ENCODE peak calls at places on chromosomes 6 and 20, in four cellular contexts. One of them, this sample, is unnamed.

GRCh38 chr6:5749666-5750215 is 257.0 kb downstream of the NRN1 start:
- DNase-seq in HepG2: no peak
- DNase-seq in GM12878: no peak
- DNase-seq in SK-N-SH: no peak
- DNase-seq in this sample: no peak

GRCh38 chr20:46004813-46005505 is 3.7 kb upstream of the MMP9 start:
- DNase-seq in HepG2: no peak
- DNase-seq in GM12878: no peak
- DNase-seq in SK-N-SH: no peak
- DNase-seq in this sample: no peak

GRCh38 chr6:26249959-26250805 is 114.8 kb upstream of the BTN3A2 start:
- DNase-seq in HepG2: peak; percentile 58
- DNase-seq in GM12878: peak; percentile 97
- DNase-seq in SK-N-SH: peak; percentile 58
- DNase-seq in this sample: peak; percentile 56

GRCh38 chr20:12113468-12114371 is 196.0 kb downstream of the BTBD3 start:
- DNase-seq in HepG2: no peak
- DNase-seq in GM12878: no peak
- DNase-seq in SK-N-SH: no peak
- DNase-seq in this sample: no peak

GRCh38 chr20:37992802-37993538 is 40.3 kb downstream of the TTI1 start:
- DNase-seq in HepG2: peak; percentile 55
- DNase-seq in GM12878: no peak
- DNase-seq in SK-N-SH: peak; percentile 71
- DNase-seq in this sample: peak; percentile 78

GRCh38 chr20:19867074-19867473 is 109.0 kb downstream of the RIN2 start:
- DNase-seq in HepG2: no peak
- DNase-seq in GM12878: no peak
- DNase-seq in SK-N-SH: no peak
- DNase-seq in this sample: no peak

GRCh38 chr20:22098451-22098850 is 393.0 kb downstream of the PAX1 start:
- DNase-seq in HepG2: no peak
- DNase-seq in GM12878: no peak
- DNase-seq in SK-N-SH: no peak
- DNase-seq in this sample: no peak

GRCh38 chr6:7468382-7469081 is 72.9 kb upstream of the DSP start:
- DNase-seq in HepG2: no peak
- DNase-seq in GM12878: no peak
- DNase-seq in SK-N-SH: peak; percentile 75
- DNase-seq in this sample: peak; percentile 66

GRCh38 chr6:11711644-11711993 is 67.0 kb downstream of the ADTRP start:
- DNase-seq in HepG2: no peak
- DNase-seq in GM12878: peak; percentile 67
- DNase-seq in SK-N-SH: no peak
- DNase-seq in this sample: no peak

GRCh38 chr6:45724027-45724426 is 291.6 kb downstream of the CLIC5 start:
- DNase-seq in HepG2: no peak
- DNase-seq in GM12878: no peak
- DNase-seq in SK-N-SH: no peak
- DNase-seq in this sample: no peak

GRCh38 chr20:10076126-10077080 is 41.6 kb downstream of the ANKEF1 start:
- DNase-seq in HepG2: no peak
- DNase-seq in GM12878: no peak
- DNase-seq in SK-N-SH: no peak
- DNase-seq in this sample: no peak

GRCh38 chr20:1287787-1288569 is 21.9 kb downstream of the SNPH start:
- DNase-seq in HepG2: no peak
- DNase-seq in GM12878: no peak
- DNase-seq in SK-N-SH: no peak
- DNase-seq in this sample: no peak

GRCh38 chr6:138970856-138971425 is 17.1 kb downstream of the REPS1 start:
- DNase-seq in HepG2: no peak
- DNase-seq in GM12878: no peak
- DNase-seq in SK-N-SH: no peak
- DNase-seq in this sample: no peak

GRCh38 chr6:3724451-3725144 is 26.9 kb downstream of the PXDC1 start:
- DNase-seq in HepG2: no peak
- DNase-seq in GM12878: no peak
- DNase-seq in SK-N-SH: no peak
- DNase-seq in this sample: peak; percentile 41

GRCh38 chr6:89723046-89723445 is 84.5 kb upstream of the LYRM2 start:
- DNase-seq in HepG2: no peak
- DNase-seq in GM12878: no peak
- DNase-seq in SK-N-SH: no peak
- DNase-seq in this sample: no peak

GRCh38 chr20:17505664-17506517 is 25.3 kb downstream of the BFSP1 start:
- DNase-seq in HepG2: peak; percentile 21
- DNase-seq in GM12878: no peak
- DNase-seq in SK-N-SH: no peak
- DNase-seq in this sample: peak; percentile 46

GRCh38 chr6:80543598-80544181 is 437.2 kb downstream of the BCKDHB start:
- DNase-seq in HepG2: no peak
- DNase-seq in GM12878: no peak
- DNase-seq in SK-N-SH: no peak
- DNase-seq in this sample: no peak

GRCh38 chr6:25113436-25113835 is 165.7 kb upstream of the CARMIL1 start:
- DNase-seq in HepG2: no peak
- DNase-seq in GM12878: no peak
- DNase-seq in SK-N-SH: no peak
- DNase-seq in this sample: no peak

GRCh38 chr6:150055131-150055530 is 13.8 kb downstream of the ULBP3 start:
- DNase-seq in HepG2: no peak
- DNase-seq in GM12878: no peak
- DNase-seq in SK-N-SH: no peak
- DNase-seq in this sample: no peak

GRCh38 chr6:129500958-129501381 is 209.0 kb downstream of the ARHGAP18 start:
- DNase-seq in HepG2: peak; percentile 44
- DNase-seq in GM12878: no peak
- DNase-seq in SK-N-SH: peak; percentile 1
- DNase-seq in this sample: peak; percentile 54

GRCh38 chr20:2330090-2330695 is 34.4 kb downstream of the TGM3 start:
- DNase-seq in HepG2: no peak
- DNase-seq in GM12878: no peak
- DNase-seq in SK-N-SH: no peak
- DNase-seq in this sample: no peak

GRCh38 chr6:11230158-11231107 is 2.0 kb downstream of the NEDD9 start:
- DNase-seq in HepG2: no peak
- DNase-seq in GM12878: no peak
- DNase-seq in SK-N-SH: no peak
- DNase-seq in this sample: no peak

GRCh38 chr6:79586548-79586947 is 44.6 kb upstream of the SH3BGRL2 start:
- DNase-seq in HepG2: peak; percentile 57
- DNase-seq in GM12878: no peak
- DNase-seq in SK-N-SH: peak; percentile 52
- DNase-seq in this sample: peak; percentile 34

GRCh38 chr6:141829566-141829965 is 303.2 kb upstream of the GJE1 start:
- DNase-seq in HepG2: peak; percentile 10
- DNase-seq in GM12878: no peak
- DNase-seq in SK-N-SH: no peak
- DNase-seq in this sample: no peak

GRCh38 chr20:13021205-13021970 is 12.6 kb downstream of the SPTLC3 start:
- DNase-seq in HepG2: peak; percentile 82
- DNase-seq in GM12878: no peak
- DNase-seq in SK-N-SH: no peak
- DNase-seq in this sample: no peak

GRCh38 chr20:45254867-45255266 is 503 bp upstream of the SLPI start:
- DNase-seq in HepG2: peak; percentile 37
- DNase-seq in GM12878: no peak
- DNase-seq in SK-N-SH: no peak
- DNase-seq in this sample: no peak

GRCh38 chr6:145278163-145278807 is 457.0 kb downstream of the EPM2A start:
- DNase-seq in HepG2: peak; percentile 82
- DNase-seq in GM12878: no peak
- DNase-seq in SK-N-SH: no peak
- DNase-seq in this sample: no peak

GRCh38 chr6:169283924-169284323 is 30.3 kb upstream of the THBS2 start:
- DNase-seq in HepG2: no peak
- DNase-seq in GM12878: no peak
- DNase-seq in SK-N-SH: no peak
- DNase-seq in this sample: no peak

GRCh38 chr6:169282043-169282442 is 28.4 kb upstream of the THBS2 start:
- DNase-seq in HepG2: no peak
- DNase-seq in GM12878: no peak
- DNase-seq in SK-N-SH: no peak
- DNase-seq in this sample: no peak

GRCh38 chr6:169286961-169287360 is 33.3 kb upstream of the THBS2 start:
- DNase-seq in HepG2: no peak
- DNase-seq in GM12878: no peak
- DNase-seq in SK-N-SH: no peak
- DNase-seq in this sample: no peak

GRCh38 chr6:169287675-169288074 is 34.0 kb upstream of the THBS2 start:
- DNase-seq in HepG2: no peak
- DNase-seq in GM12878: no peak
- DNase-seq in SK-N-SH: no peak
- DNase-seq in this sample: no peak

DNA sequence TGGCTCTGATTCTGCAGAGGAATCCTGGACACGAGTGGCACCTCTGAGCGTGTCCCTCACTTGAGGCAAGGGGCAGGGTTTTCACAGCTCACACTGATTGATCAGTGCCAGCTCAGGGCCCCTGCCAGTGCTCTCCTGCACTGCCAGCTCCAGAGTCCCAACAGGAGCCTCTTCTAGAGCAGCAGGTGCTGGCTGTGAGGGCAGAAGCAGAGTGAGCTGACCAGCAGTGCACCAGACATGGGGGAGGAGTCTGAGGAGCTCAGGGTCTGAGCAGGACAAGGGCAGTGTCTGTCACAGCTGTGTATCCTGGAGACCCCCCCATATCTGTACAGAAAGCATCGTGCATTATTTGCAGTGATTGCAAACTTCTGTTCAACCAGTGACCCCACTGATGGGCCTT is 31.5 kb upstream of the THBS2 start:
- DNase-seq in HepG2: no peak
- DNase-seq in GM12878: no peak
- DNase-seq in SK-N-SH: no peak
- DNase-seq in this sample: no peak
- TF ChIP-seq TAF1 in HepG2: no peak
- TF ChIP-seq TAF1 in GM12878: no peak
- TF ChIP-seq TAF1 in SK-N-SH: no peak
- TF ChIP-seq TAF1 in this sample: no peak

GRCh38 chr6:29426654-29427053 is 11.9 kb downstream of the OR12D1 start:
- DNase-seq in HepG2: peak; percentile 34
- DNase-seq in GM12878: no peak
- DNase-seq in SK-N-SH: no peak
- DNase-seq in this sample: no peak
- TF ChIP-seq MXI1 in HepG2: no peak
- TF ChIP-seq MXI1 in GM12878: no peak
- TF ChIP-seq MXI1 in SK-N-SH: no peak
- TF ChIP-seq MXI1 in this sample: no peak

DNA sequence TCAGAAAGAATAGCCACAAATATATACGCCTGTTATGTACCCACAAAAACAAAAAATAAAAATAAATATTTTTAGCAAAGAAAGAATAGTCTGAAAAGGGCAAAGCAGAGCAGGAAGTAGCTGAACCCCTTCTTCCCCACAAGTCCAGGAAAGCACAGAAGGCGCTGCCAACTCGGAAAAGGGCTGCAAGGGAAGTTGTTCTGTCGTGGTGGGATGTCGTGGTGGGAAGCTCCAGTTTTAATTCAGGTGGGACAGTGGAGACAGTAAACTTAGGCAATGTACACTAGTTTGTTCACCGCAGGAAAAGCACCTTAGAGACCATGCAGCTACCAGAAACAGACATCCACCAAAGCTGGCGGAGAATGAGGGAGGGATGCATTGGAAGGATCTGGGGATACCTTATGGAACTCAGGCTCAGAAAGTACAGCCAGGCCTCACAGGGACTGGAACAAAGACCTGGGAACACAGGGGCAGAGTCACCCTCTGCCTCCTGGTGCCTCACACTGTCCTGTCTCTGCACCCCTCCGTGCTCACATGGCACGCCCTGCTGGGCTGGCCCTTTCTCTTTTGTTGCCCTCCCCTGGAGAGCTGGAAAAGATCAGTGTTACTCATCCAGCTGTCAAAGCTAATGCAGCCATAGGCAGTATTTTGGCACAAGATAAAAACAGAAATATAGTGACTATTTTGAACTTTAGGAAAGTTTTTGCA is 3.3 kb upstream of the APMAP start:
- DNase-seq in HepG2: no peak
- DNase-seq in GM12878: no peak
- DNase-seq in SK-N-SH: no peak
- DNase-seq in this sample: no peak
- TF ChIP-seq TAF1 in HepG2: no peak
- TF ChIP-seq TAF1 in GM12878: no peak
- TF ChIP-seq TAF1 in SK-N-SH: no peak
- TF ChIP-seq TAF1 in this sample: no peak

DNA sequence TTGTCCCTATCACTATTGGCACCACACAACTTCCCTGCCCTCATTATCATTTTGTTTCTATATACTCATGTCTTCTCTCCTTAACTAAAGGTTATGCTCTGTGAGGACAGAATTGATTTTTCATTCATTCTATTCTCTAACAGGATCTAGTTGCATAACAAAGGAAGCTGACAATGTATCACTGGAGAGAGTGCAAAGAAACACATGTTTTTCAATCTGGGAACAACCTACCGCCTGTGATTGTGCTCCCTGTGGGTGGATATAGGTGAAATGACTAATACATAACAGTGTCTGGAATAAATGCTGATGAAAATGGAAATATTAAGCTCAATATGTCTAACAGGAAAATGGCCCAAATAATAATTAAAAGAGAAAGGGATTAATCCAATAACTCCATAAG is 56.6 kb downstream of the COL12A1 start:
- DNase-seq in HepG2: no peak
- DNase-seq in GM12878: no peak
- DNase-seq in SK-N-SH: no peak
- DNase-seq in this sample: no peak
- TF ChIP-seq MXI1 in HepG2: no peak
- TF ChIP-seq MXI1 in GM12878: no peak
- TF ChIP-seq MXI1 in SK-N-SH: no peak
- TF ChIP-seq MXI1 in this sample: no peak

DNA sequence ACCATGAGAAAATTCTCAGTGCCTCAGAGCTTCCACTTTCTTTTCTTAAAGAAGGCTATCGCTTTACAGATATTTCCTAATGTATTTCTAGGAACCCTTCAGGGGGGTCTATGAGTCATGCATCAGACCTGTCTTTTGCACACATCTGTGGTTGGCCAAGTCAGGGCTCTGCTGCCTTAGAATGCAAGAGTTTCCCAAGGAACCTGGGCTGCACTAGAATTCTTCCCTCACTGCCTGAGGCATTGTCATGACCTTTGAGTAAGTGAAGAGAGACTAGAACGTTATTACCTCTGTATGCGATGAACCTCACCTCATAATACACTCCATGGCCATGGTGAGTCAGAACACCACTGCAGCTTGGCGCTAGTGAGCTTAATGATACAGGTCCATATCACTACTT is 365.0 kb upstream of the ID4 start:
- DNase-seq in HepG2: no peak
- DNase-seq in GM12878: no peak
- DNase-seq in SK-N-SH: no peak
- DNase-seq in this sample: no peak
- TF ChIP-seq TAF1 in HepG2: no peak
- TF ChIP-seq TAF1 in GM12878: no peak
- TF ChIP-seq TAF1 in SK-N-SH: no peak
- TF ChIP-seq TAF1 in this sample: no peak